ENCODE peak calls at places on chromosomes 12 and 14, in six cellular contexts. J is fibroblast of lung, B is K562, Z is IMR-90, Q is mammary epithelial cell, P is SK-N-SH. X is an unnamed sample. For H3K4me1 and H3K27me3, the result is how much of the 10 kb centered on the place peaks cover.

GRCh38 chr12:116324684-116325664 is 47.5 kb upstream of the MED13L start:
- DNase-seq in J (no peak), B (no peak), Z (no peak), Q (no peak), P (no peak), X (no peak)

GRCh38 chr14:84442481-84442880 is 1087.5 kb upstream of the FLRT2 start:
- DNase-seq in J (no peak), B (no peak), Z (no peak), Q (no peak), P (no peak), X (no peak)

GRCh38 chr14:104550340-104550848 is 29.2 kb upstream of the C14orf180 start:
- DNase-seq in J (no peak), B (no peak), Z (no peak), Q (no peak), P (peak), X (no peak)

GRCh38 chr14:55356913-55357312 is 54.7 kb downstream of the ATG14 start:
- DNase-seq in J (no peak), B (no peak), Z (no peak), Q (no peak), P (no peak), X (no peak)

GRCh38 chr12:53105712-53106439 is 2.6 kb downstream of the SOAT2 start:
- DNase-seq in J (no peak), B (no peak), Z (no peak), Q (no peak), P (no peak), X (no peak)

GRCh38 chr12:49767333-49767732 is 26.0 kb downstream of the TMBIM6 start:
- DNase-seq in J (no peak), B (no peak), Z (no peak), Q (peak), P (no peak), X (no peak)

GRCh38 chr14:50333010-50333409 is 20.9 kb downstream of the DMAC2L start:
- DNase-seq in J (peak), B (no peak), Z (peak), Q (peak), P (no peak), X (no peak)

GRCh38 chr14:56474419-56475022 is 105.1 kb upstream of the TMEM260 start:
- DNase-seq in J (peak), B (peak), Z (peak), Q (peak), P (peak), X (peak)

GRCh38 chr12:65999564-66000280 is 130.8 kb downstream of the LLPH start:
- DNase-seq in J (peak), B (no peak), Z (peak), Q (peak), P (no peak), X (no peak)

GRCh38 chr12:5473076-5473475 is 41.2 kb downstream of the NTF3 start:
- DNase-seq in J (no peak), B (no peak), Z (peak), Q (no peak), P (no peak), X (no peak)

GRCh38 chr14:70002589-70003240 is 123.5 kb downstream of the SMOC1 start:
- DNase-seq in J (peak), B (no peak), Z (peak), Q (no peak), P (no peak), X (no peak)

GRCh38 chr12:125355614-125356013 is 290.4 kb downstream of the AACS start:
- DNase-seq in J (no peak), B (no peak), Z (no peak), Q (no peak), P (no peak), X (no peak)

DNA sequence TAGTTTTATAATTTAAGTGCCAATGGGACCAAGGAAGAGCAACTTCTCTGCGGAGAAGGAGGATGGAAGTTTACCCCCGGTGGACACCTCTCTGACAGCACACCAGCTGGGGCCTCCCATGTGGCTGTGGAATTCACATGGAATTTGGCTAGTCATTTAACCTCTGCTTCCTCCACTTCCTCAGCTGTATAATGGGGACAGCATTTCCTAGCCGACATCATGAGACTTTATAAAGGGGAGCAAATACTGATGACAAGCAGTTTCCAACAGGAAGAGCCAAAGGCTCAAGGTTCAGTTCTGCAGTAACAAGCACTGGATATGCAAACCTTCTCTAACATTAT is 7.5 kb downstream of the DUSP6 start:
- DNase-seq in J (no peak), B (no peak), Z (no peak), Q (no peak), P (no peak), X (no peak)
- H3K4me1 ChIP-seq in J (under half), B (under half), Z (under half), Q (under half), P (under half), X (half or more)

DNA sequence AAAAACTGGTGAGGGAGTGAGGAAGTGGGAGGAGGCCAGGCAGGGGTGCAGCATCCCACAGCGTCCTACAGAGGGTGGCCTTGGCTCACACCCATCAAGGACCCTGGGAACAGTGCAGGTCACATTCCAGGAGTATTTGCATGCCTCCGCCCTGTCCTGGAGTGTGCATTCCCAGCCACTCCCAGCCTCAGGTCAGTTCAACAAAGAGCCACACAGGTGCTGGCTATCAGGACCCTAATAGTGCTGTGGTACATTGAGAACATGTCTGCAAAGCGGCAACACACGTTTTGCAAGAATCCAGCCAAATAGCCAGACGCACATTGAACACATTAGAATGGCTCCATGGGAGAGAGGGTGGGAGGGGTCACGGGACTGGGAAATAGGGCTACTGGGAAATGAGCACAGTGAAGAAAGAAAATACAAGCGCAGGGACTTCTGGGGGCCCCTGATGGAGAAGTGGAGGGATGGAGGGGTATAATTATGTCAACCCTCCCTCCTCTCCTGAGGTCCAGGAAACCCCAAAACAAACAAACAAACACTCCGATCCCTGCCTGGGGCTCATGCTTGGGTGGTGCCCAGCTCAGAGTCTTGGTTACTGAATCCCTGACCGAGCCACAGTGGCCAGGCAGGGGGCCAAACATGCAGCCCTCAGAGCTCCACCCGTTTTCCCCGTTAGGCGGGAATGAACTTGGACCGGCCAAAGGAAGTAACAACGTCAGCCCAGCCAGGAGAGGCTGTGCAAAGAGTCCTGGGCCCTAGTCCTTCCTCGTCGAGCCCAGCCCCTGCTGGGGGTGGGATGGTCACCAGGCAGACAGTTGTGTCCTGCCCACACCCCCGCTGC is 36.4 kb downstream of the CMKLR1 start:
- DNase-seq in J (peak), B (no peak), Z (no peak), Q (no peak), P (peak), X (peak)
- H2AFZ ChIP-seq in J (no peak), B (no peak), Z (no peak), Q (no peak), P (no peak), X (no peak)

GRCh38 chr12:130331146-130331545 is 6.5 kb upstream of the PIWIL1 start:
- DNase-seq in J (no peak), B (no peak), Z (no peak), Q (no peak), P (no peak), X (no peak)
- H3K27me3 ChIP-seq in J (under half), B (under half), Z (under half), Q (under half), P (under half), X (half or more)

GRCh38 chr12:124183172-124183571 is 111.7 kb upstream of the RFLNA start:
- DNase-seq in J (no peak), B (no peak), Z (no peak), Q (no peak), P (no peak), X (no peak)

GRCh38 chr12:124184456-124184855 is 110.4 kb upstream of the RFLNA start:
- DNase-seq in J (no peak), B (no peak), Z (no peak), Q (no peak), P (no peak), X (no peak)

GRCh38 chr12:124188561-124189405 is 106.1 kb upstream of the RFLNA start:
- DNase-seq in J (peak), B (no peak), Z (no peak), Q (no peak), P (no peak), X (no peak)

GRCh38 chr12:124188059-124188458 is 106.8 kb upstream of the RFLNA start:
- DNase-seq in J (no peak), B (no peak), Z (no peak), Q (no peak), P (no peak), X (no peak)

GRCh38 chr12:124185970-124186686 is 108.8 kb upstream of the RFLNA start:
- DNase-seq in J (no peak), B (no peak), Z (no peak), Q (no peak), P (no peak), X (peak)
- H3K4me1 ChIP-seq in J (under half), B (under half), Z (under half), Q (under half), P (under half), X (under half)

GRCh38 chr12:19941096-19941495 is 427.2 kb upstream of the PDE3A start:
- DNase-seq in J (no peak), B (no peak), Z (no peak), Q (no peak), P (no peak), X (no peak)

GRCh38 chr12:19938031-19938430 is 430.3 kb upstream of the PDE3A start:
- DNase-seq in J (peak), B (no peak), Z (no peak), Q (no peak), P (no peak), X (no peak)

GRCh38 chr12:19933924-19934323 is 434.4 kb upstream of the PDE3A start:
- DNase-seq in J (no peak), B (no peak), Z (no peak), Q (no peak), P (no peak), X (no peak)

DNA sequence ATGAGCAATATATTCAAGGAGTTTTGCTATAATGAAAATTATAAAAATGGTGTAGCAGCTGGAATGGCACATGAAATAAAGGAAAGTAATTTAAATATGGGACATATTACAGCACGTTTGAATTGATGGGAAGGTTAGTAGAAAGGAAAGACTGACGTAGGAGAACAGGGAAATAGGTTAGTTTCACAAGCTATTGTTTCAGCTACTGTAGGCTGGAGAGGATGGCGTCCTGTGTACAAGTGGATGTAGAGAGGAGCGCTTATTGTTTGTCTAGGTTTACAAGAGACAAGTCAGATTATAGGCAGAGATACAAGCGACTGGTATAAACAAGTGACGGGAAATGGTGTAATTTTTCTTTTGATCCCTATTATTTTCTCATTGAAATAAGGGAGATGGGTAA is 431.2 kb upstream of the PDE3A start:
- DNase-seq in J (no peak), B (no peak), Z (no peak), Q (no peak), P (no peak), X (no peak)
- H2AFZ ChIP-seq in J (no peak), B (no peak), Z (no peak), Q (no peak), P (no peak), X (no peak)

DNA sequence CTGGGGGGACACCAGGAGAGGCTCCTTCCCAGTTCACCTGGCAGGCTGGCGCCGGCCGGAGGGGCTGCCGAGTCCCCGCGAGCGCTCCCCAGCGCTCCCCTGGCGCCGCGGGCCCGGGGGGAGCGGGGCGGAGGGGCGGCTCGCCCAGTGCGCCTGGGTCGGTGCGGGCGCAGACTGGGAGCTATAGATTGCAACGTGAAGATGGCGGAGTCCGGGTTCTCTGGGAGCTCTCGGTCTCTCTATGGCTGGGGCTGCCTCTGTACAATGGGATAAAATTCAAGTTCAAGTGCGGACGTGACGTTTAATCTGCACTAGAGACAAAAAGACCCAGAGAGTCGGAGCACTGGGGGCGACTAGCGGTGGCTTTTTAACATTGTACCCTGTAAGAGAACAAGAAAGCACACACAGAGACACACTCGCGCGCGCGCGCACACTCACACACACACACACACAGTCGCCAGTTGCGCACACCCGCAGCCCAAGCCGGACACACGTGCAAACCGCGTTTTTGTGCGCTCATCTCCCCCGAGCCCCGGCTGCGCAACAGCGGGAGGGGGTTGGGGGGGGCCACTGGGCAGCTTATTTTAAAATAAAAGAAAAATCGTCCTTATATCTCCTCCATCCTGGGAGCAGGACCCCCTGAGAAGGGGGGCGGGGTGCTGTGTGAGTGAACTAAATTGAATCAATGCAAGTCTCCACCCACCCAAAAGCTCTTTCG is at the start of gene BCL11B:
- DNase-seq in J (peak), B (peak), Z (peak), Q (peak), P (peak), X (peak)
- H3K27me3 ChIP-seq in J (under half), B (under half), Z (half or more), Q (under half), P (half or more), X (half or more)

GRCh38 chr12:30154996-30155730 is 371.4 kb upstream of the TMTC1 start:
- DNase-seq in J (peak), B (no peak), Z (peak), Q (no peak), P (no peak), X (no peak)

GRCh38 chr12:30153981-30154380 is 370.2 kb upstream of the TMTC1 start:
- DNase-seq in J (no peak), B (no peak), Z (no peak), Q (no peak), P (no peak), X (no peak)

GRCh38 chr12:30151831-30152230 is 368.1 kb upstream of the TMTC1 start:
- DNase-seq in J (no peak), B (no peak), Z (no peak), Q (no peak), P (no peak), X (no peak)

GRCh38 chr12:30152705-30153104 is 369.0 kb upstream of the TMTC1 start:
- DNase-seq in J (no peak), B (no peak), Z (no peak), Q (no peak), P (peak), X (no peak)
- H3K4me1 ChIP-seq in J (under half), B (under half), Z (under half), Q (under half), P (under half), X (under half)

GRCh38 chr12:82097877-82098276 is 260.3 kb downstream of the CCDC59 start:
- DNase-seq in J (no peak), B (no peak), Z (no peak), Q (no peak), P (no peak), X (no peak)
- H2AFZ ChIP-seq in J (no peak), B (no peak), Z (no peak), Q (no peak), P (no peak), X (peak)

GRCh38 chr12:54421873-54422250 is 2.8 kb upstream of the ITGA5 start:
- DNase-seq in J (no peak), B (no peak), Z (no peak), Q (no peak), P (no peak), X (no peak)
- H3K27me3 ChIP-seq in J (under half), B (under half), Z (under half), Q (under half), P (under half), X (under half)